ENCODE peak calls at places on chromosome 6, in four cellular contexts. M is CD8-positive, alpha-beta memory T cell; F is activated B cell treated with CpG ODN at 0.5 μM for 24 hours; S is iPS-NIHi11. B is an unnamed sample.

GRCh38 chr6:56802570-56802969 is 152.3 kb upstream of the BEND6 start:
- DNase-seq in M (no peak), S (no peak), F (no peak), B (peak)

GRCh38 chr6:98764378-98764911 is 69.9 kb upstream of the POU3F2 start:
- DNase-seq in F (no peak), M (no peak), S (no peak), B (no peak)

GRCh38 chr6:137013031-137013430 is 31.7 kb downstream of the IL20RA start:
- DNase-seq in S (no peak), M (no peak), F (no peak), B (no peak)

GRCh38 chr6:41836660-41837052 is 49.2 kb downstream of the TOMM6 start:
- DNase-seq in S (no peak), M (no peak), F (no peak), B (no peak)

GRCh38 chr6:166420351-166420750 is 37.6 kb upstream of the MPC1 start:
- DNase-seq in F (no peak), S (no peak), M (peak), B (no peak)

GRCh38 chr6:96943535-96943934 is 19.0 kb downstream of the KLHL32 start:
- DNase-seq in F (no peak), M (no peak), S (no peak), B (no peak)

GRCh38 chr6:33433560-33434191 is 13.8 kb downstream of the SYNGAP1 start:
- DNase-seq in M (no peak), S (no peak), F (no peak), B (no peak)

GRCh38 chr6:23752414-23752813 is 373.6 kb upstream of the NRSN1 start:
- DNase-seq in S (no peak), M (no peak), F (no peak), B (no peak)

GRCh38 chr6:28710466-28711191 is 184.9 kb downstream of the GPX5 start:
- DNase-seq in M (no peak), S (peak), F (no peak), B (no peak)

GRCh38 chr6:135675862-135676261 is 175.6 kb upstream of the PDE7B start:
- DNase-seq in M (no peak), S (peak), F (no peak), B (peak)

GRCh38 chr6:73388800-73389512 is 5.7 kb upstream of the DDX43 start:
- DNase-seq in F (peak), M (peak), S (peak), B (peak)

GRCh38 chr6:22716721-22717120 is 147.4 kb downstream of the HDGFL1 start:
- DNase-seq in S (no peak), M (no peak), F (no peak), B (no peak)

GRCh38 chr6:29826271-29826670 is 1.4 kb upstream of the HLA-G start:
- DNase-seq in M (no peak), F (no peak), S (no peak), B (no peak)

GRCh38 chr6:159577564-159577963 is 115.5 kb downstream of the SOD2 start:
- DNase-seq in S (no peak), M (no peak), F (no peak), B (no peak)

GRCh38 chr6:121881974-121882667 is 446.7 kb downstream of the GJA1 start:
- DNase-seq in M (no peak), S (no peak), F (no peak), B (no peak)

GRCh38 chr6:108655840-108656650 is 95.3 kb downstream of the FOXO3 start:
- DNase-seq in F (no peak), S (no peak), M (no peak), B (peak)